ENCODE peak calls at places on chromosomes 6 and 20, in eight cellular contexts. Q, S, C, R, F, Z, H and V are unnamed samples.

GRCh38 chr6:15499591-15499990 is 163.2 kb downstream of the DTNBP1 start:
- DNase-seq in R (no peak), Q (no peak), Z (no peak), H (no peak), C (no peak), S (no peak), F (no peak), V (peak)

GRCh38 chr6:11197175-11197535 is 35.3 kb downstream of the NEDD9 start:
- DNase-seq in S (no peak), Z (no peak), Q (no peak), C (no peak), H (no peak), F (no peak), R (peak), V (peak)

GRCh38 chr6:39363280-39363679 is 40.8 kb upstream of the KCNK16 start:
- DNase-seq in R (no peak), Z (no peak), S (no peak), F (no peak), Q (no peak), H (no peak), C (peak), V (no peak)

GRCh38 chr6:111727798-111728197 is 122.1 kb upstream of the TRAF3IP2 start:
- DNase-seq in R (peak), C (no peak), F (no peak), Q (no peak), H (no peak), S (no peak), Z (no peak), V (no peak)

GRCh38 chr6:150684715-150685459 is 85.2 kb downstream of the PLEKHG1 start:
- DNase-seq in C (no peak), F (no peak), S (no peak), Q (no peak), Z (no peak), H (no peak), R (no peak), V (no peak)

GRCh38 chr6:135183532-135184440 is 2.7 kb downstream of the MYB start:
- DNase-seq in F (peak), H (peak), Z (no peak), R (peak), S (no peak), C (peak), Q (peak), V (no peak)

GRCh38 chr6:37202788-37203491 is 33.0 kb downstream of the PIM1 start:
- DNase-seq in Q (no peak), C (no peak), R (no peak), F (peak), Z (no peak), H (no peak), S (no peak), V (no peak)

GRCh38 chr6:84768442-84769174 is 4.2 kb upstream of the TBX18 start:
- DNase-seq in Q (no peak), Z (no peak), C (peak), F (no peak), H (peak), S (no peak), R (no peak), V (no peak)

GRCh38 chr6:4055420-4056041 is 23.4 kb downstream of the FAM217A start:
- DNase-seq in S (no peak), F (peak), Z (peak), R (peak), Q (no peak), C (peak), H (no peak), V (no peak)

GRCh38 chr6:149897015-149897697 is 757 bp downstream of the RAET1E start:
- DNase-seq in C (no peak), Q (peak), H (no peak), Z (peak), F (peak), R (peak), S (no peak), V (peak)

GRCh38 chr6:5728726-5729434 is 277.8 kb downstream of the NRN1 start:
- DNase-seq in F (peak), Q (no peak), R (peak), S (no peak), H (no peak), Z (peak), C (no peak), V (no peak)

GRCh38 chr6:162681447-162681846 is 46.1 kb downstream of the PRKN start:
- DNase-seq in Q (no peak), S (no peak), H (no peak), F (no peak), R (no peak), C (no peak), Z (no peak), V (no peak)

GRCh38 chr6:73074175-73074574 is 151.1 kb downstream of the KHDC1L start:
- DNase-seq in Q (no peak), Z (peak), R (peak), C (no peak), H (no peak), F (peak), S (no peak), V (no peak)

GRCh38 chr20:50385733-50386640 is 124.2 kb upstream of the PTPN1 start:
- DNase-seq in F (no peak), Z (no peak), H (peak), C (no peak), S (no peak), Q (no peak), R (no peak), V (no peak)

GRCh38 chr6:131136021-131136847 is 967 bp downstream of the AKAP7 start:
- DNase-seq in R (peak), Z (peak), C (no peak), H (no peak), S (no peak), Q (no peak), F (peak), V (no peak)

GRCh38 chr20:53643031-53643832 is 49.6 kb upstream of the ZNF217 start:
- DNase-seq in F (peak), H (no peak), R (peak), Q (peak), Z (peak), C (no peak), S (no peak), V (no peak)

GRCh38 chr6:64815718-64816117 is 891.3 kb downstream of the EYS start:
- DNase-seq in C (no peak), Q (no peak), Z (no peak), F (no peak), R (peak), H (no peak), S (no peak), V (no peak)

GRCh38 chr6:36914227-36914794 is 28.6 kb downstream of the C6orf89 start:
- DNase-seq in Z (peak), F (peak), H (peak), C (no peak), Q (peak), S (no peak), R (peak), V (no peak)

GRCh38 chr6:27494103-27494502 is 21.2 kb upstream of the ZNF184 start:
- DNase-seq in Z (no peak), C (no peak), F (no peak), S (no peak), H (no peak), R (no peak), Q (no peak), V (no peak)

GRCh38 chr20:20635006-20635405 is 77.4 kb downstream of the RALGAPA2 start:
- DNase-seq in H (no peak), R (no peak), F (no peak), S (no peak), C (no peak), Q (no peak), Z (no peak), V (no peak)

GRCh38 chr20:33812673-33813462 is 1.7 kb downstream of the CHMP4B start:
- DNase-seq in F (peak), S (no peak), Z (peak), Q (no peak), C (no peak), H (no peak), R (peak), V (no peak)

GRCh38 chr20:34708621-34709043 is 4.5 kb downstream of the TP53INP2 start:
- DNase-seq in F (no peak), C (peak), H (peak), Z (peak), R (peak), Q (peak), S (peak), V (no peak)

GRCh38 chr6:126539022-126539421 is 199.1 kb downstream of the CENPW start:
- DNase-seq in H (no peak), Z (peak), C (no peak), Q (no peak), S (no peak), F (peak), R (peak), V (no peak)

GRCh38 chr6:56915832-56916231 is 39.1 kb upstream of the BEND6 start:
- DNase-seq in F (no peak), S (no peak), C (no peak), Q (no peak), R (no peak), H (no peak), Z (no peak), V (no peak)

GRCh38 chr20:15703171-15703911 is 869.9 kb downstream of the KIF16B start:
- DNase-seq in Z (peak), S (no peak), Q (no peak), R (peak), F (peak), C (no peak), H (no peak), V (no peak)

GRCh38 chr20:278607-279571 is 11.7 kb downstream of the C20orf96 start:
- DNase-seq in F (no peak), Z (peak), H (peak), Q (no peak), S (no peak), R (no peak), C (no peak), V (peak)

GRCh38 chr20:62202083-62202395 is 18.0 kb downstream of the HRH3 start:
- DNase-seq in F (no peak), S (no peak), Q (peak), Z (no peak), H (no peak), C (no peak), R (peak), V (no peak)

GRCh38 chr6:55916188-55916587 is 40.8 kb upstream of the BMP5 start:
- DNase-seq in Z (no peak), F (peak), C (no peak), S (no peak), H (no peak), Q (no peak), R (peak), V (no peak)

GRCh38 chr6:4913705-4914411 is 90.0 kb downstream of the RPP40 start:
- DNase-seq in C (no peak), F (peak), R (no peak), S (no peak), Z (peak), Q (no peak), H (no peak), V (no peak)

GRCh38 chr6:116101298-116101718 is 655 bp downstream of the NT5DC1 start:
- DNase-seq in F (no peak), R (no peak), Z (no peak), Q (peak), C (peak), H (no peak), S (no peak), V (no peak)

GRCh38 chr6:20877008-20877937 is 343.0 kb downstream of the CDKAL1 start:
- DNase-seq in Q (no peak), S (no peak), F (peak), H (no peak), R (peak), C (no peak), Z (peak), V (no peak)

GRCh38 chr6:20876016-20876415 is 341.8 kb downstream of the CDKAL1 start:
- DNase-seq in Z (no peak), S (no peak), F (no peak), H (no peak), C (no peak), R (peak), Q (no peak), V (no peak)

GRCh38 chr6:20875369-20875963 is 341.2 kb downstream of the CDKAL1 start:
- DNase-seq in F (peak), H (peak), C (peak), S (no peak), Z (peak), R (peak), Q (no peak), V (no peak)

GRCh38 chr6:20870493-20870892 is 336.2 kb downstream of the CDKAL1 start:
- DNase-seq in C (no peak), S (no peak), R (no peak), Q (no peak), F (no peak), H (no peak), Z (no peak), V (no peak)

DNA sequence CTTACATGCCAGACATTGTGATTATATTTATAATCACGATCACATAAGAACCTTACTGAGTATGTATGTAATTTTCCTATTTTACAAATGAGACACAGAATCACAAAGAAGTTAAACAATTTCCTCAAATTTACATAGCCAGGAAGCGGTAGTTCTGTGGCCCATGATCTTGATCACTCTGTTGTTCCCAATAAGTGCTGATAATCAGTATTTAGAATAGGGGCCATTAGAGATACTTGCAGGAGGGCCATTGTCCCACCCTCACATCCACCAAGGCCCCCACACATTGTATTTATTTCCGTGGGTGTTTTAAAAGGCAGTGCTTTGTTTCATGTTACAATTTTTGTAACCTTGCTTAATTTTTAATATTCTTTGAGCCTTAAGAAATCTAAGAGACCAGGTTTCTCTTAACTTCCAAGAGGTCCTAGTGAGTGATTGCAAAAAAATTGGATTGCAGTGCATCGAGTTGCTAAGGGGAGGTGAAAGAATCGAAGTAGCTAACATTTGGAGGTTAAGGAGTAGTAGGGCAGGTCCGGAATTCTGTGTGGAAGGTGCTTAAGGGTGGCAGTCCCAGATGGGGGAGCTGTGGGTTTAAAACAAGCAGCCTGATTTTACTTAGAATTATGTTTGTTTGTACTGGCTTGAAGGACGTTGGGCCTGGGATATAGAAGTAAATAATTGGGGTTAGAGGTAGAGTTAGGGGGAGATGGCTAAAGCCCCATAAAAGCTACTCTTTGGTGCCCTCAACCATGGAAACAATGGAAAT is 339.4 kb downstream of the CDKAL1 start:
- DNase-seq in H (no peak), R (peak), Q (no peak), F (no peak), C (peak), S (no peak), Z (no peak), V (no peak)
- TF ChIP-seq CTCF in H (no peak), R (peak), Q (no peak), F (peak), C (peak), S (no peak), Z (no peak), V (peak)

GRCh38 chr20:25065044-25065624 is 7.2 kb upstream of the ACSS1 start:
- DNase-seq in H (no peak), R (no peak), S (no peak), Z (no peak), F (no peak), C (no peak), Q (no peak), V (no peak)
- TF ChIP-seq CTCF in H (no peak), R (no peak), S (no peak), Z (no peak), F (no peak), C (no peak), Q (no peak), V (no peak)

DNA sequence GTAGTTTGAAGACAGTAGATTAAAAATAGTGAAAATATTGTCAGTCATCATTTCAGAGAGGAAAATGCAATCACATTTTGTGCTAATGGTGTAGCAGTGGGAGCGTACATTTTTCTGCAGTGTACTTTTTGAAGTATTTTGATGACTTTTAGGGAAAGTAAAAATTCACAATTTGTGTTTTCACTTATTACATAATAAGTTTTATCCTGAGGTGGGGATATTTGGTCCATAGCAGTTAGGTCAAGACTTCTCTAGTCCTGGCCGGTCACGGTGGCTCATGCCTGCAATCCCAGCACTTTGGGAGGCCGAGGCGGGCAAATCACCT is 122.3 kb downstream of the SASH1 start:
- DNase-seq in R (no peak), F (no peak), Z (no peak), H (no peak), S (no peak), Q (no peak), C (no peak), V (no peak)
- TF ChIP-seq CTCF in R (no peak), F (no peak), Z (peak), H (no peak), S (peak), Q (no peak), C (no peak), V (no peak)

GRCh38 chr20:46062151-46062550 is 27.6 kb downstream of the NCOA5 start:
- DNase-seq in H (no peak), Z (no peak), C (peak), S (no peak), Q (no peak), R (no peak), F (no peak), V (no peak)

GRCh38 chr20:46065006-46065405 is 24.8 kb downstream of the NCOA5 start:
- DNase-seq in F (no peak), C (no peak), H (no peak), R (no peak), S (no peak), Z (no peak), Q (no peak), V (no peak)

GRCh38 chr20:46062621-46063020 is 27.1 kb downstream of the NCOA5 start:
- DNase-seq in S (no peak), C (no peak), H (no peak), F (no peak), Z (no peak), Q (no peak), R (no peak), V (no peak)

GRCh38 chr20:46063151-46063550 is 26.6 kb downstream of the NCOA5 start:
- DNase-seq in C (no peak), H (no peak), Q (no peak), R (no peak), Z (no peak), F (no peak), S (no peak), V (no peak)

GRCh38 chr20:46063652-46064054 is 26.1 kb downstream of the NCOA5 start:
- DNase-seq in S (no peak), R (no peak), C (no peak), Z (no peak), H (no peak), F (no peak), Q (no peak), V (no peak)
- TF ChIP-seq CTCF in S (no peak), R (no peak), C (no peak), Z (no peak), H (no peak), F (no peak), Q (no peak), V (no peak)

DNA sequence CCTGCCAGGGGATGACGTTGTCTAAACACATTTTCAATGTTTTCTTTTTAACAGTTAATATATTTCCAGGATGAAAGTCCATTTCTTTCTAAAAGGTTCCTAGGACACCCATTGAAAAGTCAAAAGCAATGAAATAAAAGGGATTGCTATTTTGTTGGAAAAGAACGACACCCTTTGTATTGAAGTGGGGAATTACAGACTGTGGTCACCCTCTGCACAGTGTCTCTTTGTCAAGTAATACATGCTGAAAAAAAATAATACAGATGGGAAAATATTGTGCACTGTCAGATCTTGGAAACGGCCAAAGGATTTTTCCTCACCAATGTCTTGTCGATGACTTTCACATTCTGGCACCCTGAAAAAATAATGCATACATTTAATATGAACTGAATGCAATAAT is 56.9 kb downstream of the HAO1 start:
- DNase-seq in Q (no peak), S (no peak), Z (no peak), H (no peak), R (no peak), C (no peak), F (no peak), V (no peak)
- TF ChIP-seq CTCF in Q (no peak), S (no peak), Z (no peak), H (no peak), R (no peak), C (no peak), F (no peak), V (no peak)

GRCh38 chr6:16739329-16739801 is 21.9 kb downstream of the ATXN1 start:
- DNase-seq in S (no peak), Z (peak), H (no peak), C (peak), R (peak), Q (no peak), F (peak), V (no peak)
- TF ChIP-seq CTCF in S (no peak), Z (no peak), H (no peak), C (peak), R (no peak), Q (no peak), F (peak), V (no peak)

GRCh38 chr6:25051083-25051482 is 115.3 kb upstream of the RIPOR2 start:
- DNase-seq in S (no peak), C (no peak), F (no peak), R (no peak), Z (no peak), Q (no peak), H (no peak), V (no peak)

GRCh38 chr6:25052181-25052580 is 116.4 kb upstream of the RIPOR2 start:
- DNase-seq in Z (no peak), R (no peak), S (no peak), Q (no peak), C (no peak), F (peak), H (no peak), V (no peak)

GRCh38 chr6:25054469-25054868 is 118.7 kb upstream of the RIPOR2 start:
- DNase-seq in F (peak), Q (no peak), R (peak), S (no peak), H (no peak), Z (peak), C (no peak), V (no peak)

GRCh38 chr6:25056130-25056529 is 120.4 kb upstream of the RIPOR2 start:
- DNase-seq in R (no peak), Z (no peak), S (no peak), F (no peak), H (no peak), Q (peak), C (no peak), V (no peak)

GRCh38 chr6:25053875-25054371 is 118.2 kb upstream of the RIPOR2 start:
- DNase-seq in Q (no peak), F (no peak), R (peak), H (no peak), Z (no peak), S (no peak), C (no peak), V (no peak)
- TF ChIP-seq CTCF in Q (no peak), F (no peak), R (no peak), H (no peak), Z (no peak), S (no peak), C (no peak), V (peak)